ENCODE peak calls at places on chromosome 3, in six cellular contexts. R is GM20000; W is stimulated activated CD4-positive, alpha-beta T cell treated with anti-CD3 and anti-CD28 coated beads, Interleukin-4, amount 100 ng/mL, for 48 hours; K is upper lobe of right lung; A is lung microvascular endothelial cell; T is activated CD4-positive, alpha-beta T cell treated with anti-CD3 and anti-CD28 coated beads, Interleukin-2, amount 50 U/mL, for 24 hours. B is an unnamed sample.

GRCh38 chr3:160739079-160739478 is 17.0 kb upstream of the PPM1L start:
- DNase-seq in W (no peak), A (no peak), R (no peak), K (no peak), T (no peak), B (no peak)

GRCh38 chr3:134606033-134607025 is 44.5 kb downstream of the KY start:
- DNase-seq in K (no peak), W (no peak), A (no peak), R (no peak), T (no peak), B (no peak)

GRCh38 chr3:149080699-149081091 is 5.6 kb downstream of the HLTF start:
- DNase-seq in T (no peak), W (no peak), K (no peak), R (no peak), A (peak), B (no peak)

GRCh38 chr3:195150194-195151118 is 120.5 kb downstream of the XXYLT1 start:
- DNase-seq in T (no peak), K (peak), R (no peak), W (no peak), A (peak), B (no peak)

GRCh38 chr3:13106308-13106970 is 33.2 kb upstream of the IQSEC1 start:
- DNase-seq in R (no peak), A (no peak), K (peak), W (no peak), T (no peak), B (peak)

GRCh38 chr3:30043156-30043555 is 563.2 kb upstream of the TGFBR2 start:
- DNase-seq in W (no peak), R (no peak), A (peak), T (no peak), K (no peak), B (no peak)

GRCh38 chr3:131535131-131535530 is 32.4 kb upstream of the MRPL3 start:
- DNase-seq in R (no peak), K (no peak), A (no peak), T (no peak), W (no peak), B (no peak)

GRCh38 chr3:24608701-24609387 is 114.2 kb upstream of the THRB start:
- DNase-seq in T (no peak), K (no peak), R (no peak), A (no peak), W (no peak), B (no peak)

GRCh38 chr3:192906940-192907339 is 10.7 kb downstream of the MB21D2 start:
- DNase-seq in K (no peak), R (no peak), T (no peak), W (no peak), A (no peak), B (no peak)

GRCh38 chr3:66220066-66220465 is 735 bp upstream of the SLC25A26 start:
- DNase-seq in R (no peak), T (no peak), W (no peak), A (no peak), K (no peak), B (no peak)

GRCh38 chr3:171585029-171585428 is 124.8 kb upstream of the TNIK start:
- DNase-seq in A (no peak), K (no peak), W (no peak), T (no peak), R (no peak), B (no peak)

GRCh38 chr3:14305321-14305720 is 97.1 kb upstream of the SLC6A6 start:
- DNase-seq in T (no peak), K (no peak), R (no peak), W (no peak), A (no peak), B (no peak)

GRCh38 chr3:152385761-152386160 is 117.0 kb downstream of the MBNL1 start:
- DNase-seq in T (no peak), R (no peak), A (no peak), K (no peak), W (no peak), B (peak)

GRCh38 chr3:12574131-12574530 is 17.2 kb downstream of the MKRN2 start:
- DNase-seq in T (no peak), K (no peak), R (no peak), W (no peak), A (peak), B (no peak)

GRCh38 chr3:4680881-4681300 is 187.7 kb downstream of the ITPR1 start:
- DNase-seq in T (no peak), K (no peak), A (no peak), R (no peak), W (no peak), B (peak)

GRCh38 chr3:129624347-129625070 is 18.0 kb upstream of the PLXND1 start:
- DNase-seq in T (no peak), W (no peak), A (peak), K (peak), R (no peak), B (no peak)

GRCh38 chr3:31364711-31365110 is 168.0 kb upstream of the STT3B start:
- DNase-seq in W (no peak), K (no peak), R (no peak), T (no peak), A (peak), B (peak)

GRCh38 chr3:194587438-194587931 is 45.7 kb downstream of the TMEM44 start:
- DNase-seq in T (no peak), A (peak), R (no peak), K (no peak), W (no peak), B (no peak)

GRCh38 chr3:168850109-168850508 is 754.4 kb upstream of the GOLIM4 start:
- DNase-seq in A (no peak), K (no peak), W (no peak), R (no peak), T (no peak), B (no peak)

GRCh38 chr3:40528426-40528825 is 3.7 kb downstream of the ZNF621 start:
- DNase-seq in R (no peak), A (no peak), W (no peak), K (no peak), T (no peak), B (no peak)

GRCh38 chr3:49465269-49466034 is 4.6 kb upstream of the DAG1 start:
- DNase-seq in W (no peak), R (no peak), A (no peak), K (peak), T (no peak), B (no peak)

GRCh38 chr3:41418961-41419691 is 219.8 kb downstream of the CTNNB1 start:
- DNase-seq in K (no peak), T (no peak), R (no peak), W (peak), A (peak), B (peak)

GRCh38 chr3:187022403-187023029 is 92.2 kb downstream of the ST6GAL1 start:
- DNase-seq in R (no peak), T (no peak), K (no peak), W (no peak), A (no peak), B (no peak)

GRCh38 chr3:183265157-183265642 is 12.1 kb downstream of the B3GNT5 start:
- DNase-seq in A (peak), W (no peak), T (no peak), R (no peak), K (no peak), B (no peak)

GRCh38 chr3:184172681-184173373 is 1.8 kb upstream of the AP2M1 start:
- DNase-seq in K (no peak), A (peak), R (no peak), T (no peak), W (no peak), B (no peak)

GRCh38 chr3:41898631-41899030 is 63.3 kb downstream of the ULK4 start:
- DNase-seq in T (no peak), W (no peak), R (no peak), A (no peak), K (no peak), B (no peak)